ENCODE peak calls at places on chromosome 1, in ten cellular contexts. One of them, this sample, is unnamed.

GRCh38 chr1:185645201-185645640 is 89.0 kb upstream of the HMCN1 start:
- DNase-seq in T-cell: no peak
- DNase-seq in Right ventricle myocardium inferior: no peak
- DNase-seq in MV-4-11: no peak
- DNase-seq in IMR-90: no peak
- DNase-seq in T-helper 2 cell treated with Interferon-gamma antibody and Interleukin-4, amounts not matched to agents 5 μg/mL and 100 μg/mL, for 36 hours: no peak
- DNase-seq in AG08396: no peak
- DNase-seq in stimulated activated CD4-positive, alpha-beta T cell treated with anti-CD3 and anti-CD28 coated beads, Interleukin-1b, Interleukin-23, amount 100 ng/mL, for 24 hours: no peak
- DNase-seq in body of pancreas: no peak
- DNase-seq in stimulated activated naive CD4-positive, alpha-beta T cell treated with Interleukin-2 at 50 U/mL for 16 hours: no peak
- DNase-seq in this sample: no peak

GRCh38 chr1:198101716-198102453 is 54.9 kb upstream of the NEK7 start:
- DNase-seq in T-cell: no peak
- DNase-seq in Right ventricle myocardium inferior: no peak
- DNase-seq in MV-4-11: peak; percentile 10
- DNase-seq in IMR-90: peak; percentile 62
- DNase-seq in T-helper 2 cell treated with Interferon-gamma antibody and Interleukin-4, amounts not matched to agents 5 μg/mL and 100 μg/mL, for 36 hours: no peak
- DNase-seq in AG08396: no peak
- DNase-seq in stimulated activated CD4-positive, alpha-beta T cell treated with anti-CD3 and anti-CD28 coated beads, Interleukin-1b, Interleukin-23, amount 100 ng/mL, for 24 hours: no peak
- DNase-seq in body of pancreas: no peak
- DNase-seq in stimulated activated naive CD4-positive, alpha-beta T cell treated with Interleukin-2 at 50 U/mL for 16 hours: no peak
- DNase-seq in this sample: no peak

GRCh38 chr1:21749859-21750468 is 33.0 kb downstream of the USP48 start:
- DNase-seq in T-cell: no peak
- DNase-seq in Right ventricle myocardium inferior: no peak
- DNase-seq in MV-4-11: no peak
- DNase-seq in IMR-90: no peak
- DNase-seq in T-helper 2 cell treated with Interferon-gamma antibody and Interleukin-4, amounts not matched to agents 5 μg/mL and 100 μg/mL, for 36 hours: no peak
- DNase-seq in AG08396: no peak
- DNase-seq in stimulated activated CD4-positive, alpha-beta T cell treated with anti-CD3 and anti-CD28 coated beads, Interleukin-1b, Interleukin-23, amount 100 ng/mL, for 24 hours: no peak
- DNase-seq in body of pancreas: no peak
- DNase-seq in stimulated activated naive CD4-positive, alpha-beta T cell treated with Interleukin-2 at 50 U/mL for 16 hours: no peak
- DNase-seq in this sample: no peak

GRCh38 chr1:10863916-10864315 is 67.5 kb upstream of the CASZ1 start:
- DNase-seq in T-cell: no peak
- DNase-seq in Right ventricle myocardium inferior: no peak
- DNase-seq in MV-4-11: no peak
- DNase-seq in IMR-90: no peak
- DNase-seq in T-helper 2 cell treated with Interferon-gamma antibody and Interleukin-4, amounts not matched to agents 5 μg/mL and 100 μg/mL, for 36 hours: no peak
- DNase-seq in AG08396: no peak
- DNase-seq in stimulated activated CD4-positive, alpha-beta T cell treated with anti-CD3 and anti-CD28 coated beads, Interleukin-1b, Interleukin-23, amount 100 ng/mL, for 24 hours: no peak
- DNase-seq in body of pancreas: no peak
- DNase-seq in stimulated activated naive CD4-positive, alpha-beta T cell treated with Interleukin-2 at 50 U/mL for 16 hours: no peak
- DNase-seq in this sample: no peak

GRCh38 chr1:211476200-211476849 is 15.6 kb downstream of the RD3 start:
- DNase-seq in T-cell: peak; percentile 66
- DNase-seq in Right ventricle myocardium inferior: no peak
- DNase-seq in MV-4-11: peak; percentile 52
- DNase-seq in IMR-90: peak; percentile 63
- DNase-seq in T-helper 2 cell treated with Interferon-gamma antibody and Interleukin-4, amounts not matched to agents 5 μg/mL and 100 μg/mL, for 36 hours: peak; percentile 64
- DNase-seq in AG08396: peak; percentile 81
- DNase-seq in stimulated activated CD4-positive, alpha-beta T cell treated with anti-CD3 and anti-CD28 coated beads, Interleukin-1b, Interleukin-23, amount 100 ng/mL, for 24 hours: peak; percentile 53
- DNase-seq in body of pancreas: peak; percentile 81
- DNase-seq in stimulated activated naive CD4-positive, alpha-beta T cell treated with Interleukin-2 at 50 U/mL for 16 hours: peak; percentile 70
- DNase-seq in this sample: peak; percentile 64

GRCh38 chr1:23530750-23531651 is at the start of gene E2F2:
- DNase-seq in T-cell: peak; percentile 70
- DNase-seq in Right ventricle myocardium inferior: peak; percentile 92
- DNase-seq in MV-4-11: peak; percentile 85
- DNase-seq in IMR-90: peak; percentile 77
- DNase-seq in T-helper 2 cell treated with Interferon-gamma antibody and Interleukin-4, amounts not matched to agents 5 μg/mL and 100 μg/mL, for 36 hours: peak; percentile 78
- DNase-seq in AG08396: peak; percentile 98
- DNase-seq in stimulated activated CD4-positive, alpha-beta T cell treated with anti-CD3 and anti-CD28 coated beads, Interleukin-1b, Interleukin-23, amount 100 ng/mL, for 24 hours: peak; percentile 57
- DNase-seq in body of pancreas: peak; percentile 92
- DNase-seq in stimulated activated naive CD4-positive, alpha-beta T cell treated with Interleukin-2 at 50 U/mL for 16 hours: peak; percentile 89
- DNase-seq in this sample: peak; percentile 80

GRCh38 chr1:101907264-101907663 is 89.5 kb downstream of the OLFM3 start:
- DNase-seq in T-cell: no peak
- DNase-seq in Right ventricle myocardium inferior: no peak
- DNase-seq in MV-4-11: no peak
- DNase-seq in IMR-90: no peak
- DNase-seq in T-helper 2 cell treated with Interferon-gamma antibody and Interleukin-4, amounts not matched to agents 5 μg/mL and 100 μg/mL, for 36 hours: no peak
- DNase-seq in AG08396: no peak
- DNase-seq in stimulated activated CD4-positive, alpha-beta T cell treated with anti-CD3 and anti-CD28 coated beads, Interleukin-1b, Interleukin-23, amount 100 ng/mL, for 24 hours: no peak
- DNase-seq in body of pancreas: no peak
- DNase-seq in stimulated activated naive CD4-positive, alpha-beta T cell treated with Interleukin-2 at 50 U/mL for 16 hours: no peak
- DNase-seq in this sample: no peak

GRCh38 chr1:205481279-205481617 is 23.2 kb upstream of the CDK18 start:
- DNase-seq in T-cell: no peak
- DNase-seq in Right ventricle myocardium inferior: no peak
- DNase-seq in MV-4-11: peak; percentile 4
- DNase-seq in IMR-90: no peak
- DNase-seq in T-helper 2 cell treated with Interferon-gamma antibody and Interleukin-4, amounts not matched to agents 5 μg/mL and 100 μg/mL, for 36 hours: no peak
- DNase-seq in AG08396: no peak
- DNase-seq in stimulated activated CD4-positive, alpha-beta T cell treated with anti-CD3 and anti-CD28 coated beads, Interleukin-1b, Interleukin-23, amount 100 ng/mL, for 24 hours: no peak
- DNase-seq in body of pancreas: no peak
- DNase-seq in stimulated activated naive CD4-positive, alpha-beta T cell treated with Interleukin-2 at 50 U/mL for 16 hours: no peak
- DNase-seq in this sample: no peak

GRCh38 chr1:248782311-248782887 is 26.8 kb upstream of the LYPD8 start:
- DNase-seq in T-cell: no peak
- DNase-seq in Right ventricle myocardium inferior: no peak
- DNase-seq in MV-4-11: no peak
- DNase-seq in IMR-90: no peak
- DNase-seq in T-helper 2 cell treated with Interferon-gamma antibody and Interleukin-4, amounts not matched to agents 5 μg/mL and 100 μg/mL, for 36 hours: no peak
- DNase-seq in AG08396: no peak
- DNase-seq in stimulated activated CD4-positive, alpha-beta T cell treated with anti-CD3 and anti-CD28 coated beads, Interleukin-1b, Interleukin-23, amount 100 ng/mL, for 24 hours: no peak
- DNase-seq in body of pancreas: no peak
- DNase-seq in stimulated activated naive CD4-positive, alpha-beta T cell treated with Interleukin-2 at 50 U/mL for 16 hours: no peak
- DNase-seq in this sample: no peak

GRCh38 chr1:51336711-51337110 is 6.3 kb upstream of the TTC39A start:
- DNase-seq in T-cell: no peak
- DNase-seq in Right ventricle myocardium inferior: no peak
- DNase-seq in MV-4-11: no peak
- DNase-seq in IMR-90: no peak
- DNase-seq in T-helper 2 cell treated with Interferon-gamma antibody and Interleukin-4, amounts not matched to agents 5 μg/mL and 100 μg/mL, for 36 hours: no peak
- DNase-seq in AG08396: no peak
- DNase-seq in stimulated activated CD4-positive, alpha-beta T cell treated with anti-CD3 and anti-CD28 coated beads, Interleukin-1b, Interleukin-23, amount 100 ng/mL, for 24 hours: no peak
- DNase-seq in body of pancreas: no peak
- DNase-seq in stimulated activated naive CD4-positive, alpha-beta T cell treated with Interleukin-2 at 50 U/mL for 16 hours: no peak
- DNase-seq in this sample: no peak

GRCh38 chr1:92924501-92924900 is 36.8 kb downstream of the DIPK1A start:
- DNase-seq in T-cell: no peak
- DNase-seq in Right ventricle myocardium inferior: no peak
- DNase-seq in MV-4-11: no peak
- DNase-seq in IMR-90: no peak
- DNase-seq in T-helper 2 cell treated with Interferon-gamma antibody and Interleukin-4, amounts not matched to agents 5 μg/mL and 100 μg/mL, for 36 hours: no peak
- DNase-seq in AG08396: no peak
- DNase-seq in stimulated activated CD4-positive, alpha-beta T cell treated with anti-CD3 and anti-CD28 coated beads, Interleukin-1b, Interleukin-23, amount 100 ng/mL, for 24 hours: no peak
- DNase-seq in body of pancreas: no peak
- DNase-seq in stimulated activated naive CD4-positive, alpha-beta T cell treated with Interleukin-2 at 50 U/mL for 16 hours: no peak
- DNase-seq in this sample: no peak

GRCh38 chr1:200892546-200892945 is 2.2 kb upstream of the INAVA start:
- DNase-seq in T-cell: no peak
- DNase-seq in Right ventricle myocardium inferior: no peak
- DNase-seq in MV-4-11: no peak
- DNase-seq in IMR-90: no peak
- DNase-seq in T-helper 2 cell treated with Interferon-gamma antibody and Interleukin-4, amounts not matched to agents 5 μg/mL and 100 μg/mL, for 36 hours: no peak
- DNase-seq in AG08396: no peak
- DNase-seq in stimulated activated CD4-positive, alpha-beta T cell treated with anti-CD3 and anti-CD28 coated beads, Interleukin-1b, Interleukin-23, amount 100 ng/mL, for 24 hours: no peak
- DNase-seq in body of pancreas: no peak
- DNase-seq in stimulated activated naive CD4-positive, alpha-beta T cell treated with Interleukin-2 at 50 U/mL for 16 hours: no peak
- DNase-seq in this sample: no peak

GRCh38 chr1:145846191-145846590 is 761 bp downstream of the NUDT17 start:
- DNase-seq in T-cell: no peak
- DNase-seq in Right ventricle myocardium inferior: no peak
- DNase-seq in MV-4-11: peak; percentile 6
- DNase-seq in IMR-90: peak; percentile 31
- DNase-seq in T-helper 2 cell treated with Interferon-gamma antibody and Interleukin-4, amounts not matched to agents 5 μg/mL and 100 μg/mL, for 36 hours: no peak
- DNase-seq in AG08396: peak; percentile 62
- DNase-seq in stimulated activated CD4-positive, alpha-beta T cell treated with anti-CD3 and anti-CD28 coated beads, Interleukin-1b, Interleukin-23, amount 100 ng/mL, for 24 hours: no peak
- DNase-seq in body of pancreas: no peak
- DNase-seq in stimulated activated naive CD4-positive, alpha-beta T cell treated with Interleukin-2 at 50 U/mL for 16 hours: no peak
- DNase-seq in this sample: peak; percentile 21

GRCh38 chr1:1122078-1122811 is 6.4 kb upstream of the C1orf159 start:
- DNase-seq in T-cell: peak; percentile 67
- DNase-seq in Right ventricle myocardium inferior: peak; percentile 91
- DNase-seq in MV-4-11: peak; percentile 45
- DNase-seq in IMR-90: peak; percentile 59
- DNase-seq in T-helper 2 cell treated with Interferon-gamma antibody and Interleukin-4, amounts not matched to agents 5 μg/mL and 100 μg/mL, for 36 hours: peak; percentile 78
- DNase-seq in AG08396: peak; percentile 92
- DNase-seq in stimulated activated CD4-positive, alpha-beta T cell treated with anti-CD3 and anti-CD28 coated beads, Interleukin-1b, Interleukin-23, amount 100 ng/mL, for 24 hours: peak; percentile 67
- DNase-seq in body of pancreas: peak; percentile 87
- DNase-seq in stimulated activated naive CD4-positive, alpha-beta T cell treated with Interleukin-2 at 50 U/mL for 16 hours: peak; percentile 80
- DNase-seq in this sample: peak; percentile 76

GRCh38 chr1:3905953-3906671 is 6.0 kb upstream of the C1orf174 start:
- DNase-seq in T-cell: no peak
- DNase-seq in Right ventricle myocardium inferior: no peak
- DNase-seq in MV-4-11: peak; percentile 40
- DNase-seq in IMR-90: no peak
- DNase-seq in T-helper 2 cell treated with Interferon-gamma antibody and Interleukin-4, amounts not matched to agents 5 μg/mL and 100 μg/mL, for 36 hours: no peak
- DNase-seq in AG08396: no peak
- DNase-seq in stimulated activated CD4-positive, alpha-beta T cell treated with anti-CD3 and anti-CD28 coated beads, Interleukin-1b, Interleukin-23, amount 100 ng/mL, for 24 hours: no peak
- DNase-seq in body of pancreas: peak; percentile 6
- DNase-seq in stimulated activated naive CD4-positive, alpha-beta T cell treated with Interleukin-2 at 50 U/mL for 16 hours: no peak
- DNase-seq in this sample: no peak

GRCh38 chr1:65332821-65333220 is 23.5 kb downstream of the DNAJC6 start:
- DNase-seq in T-cell: no peak
- DNase-seq in Right ventricle myocardium inferior: no peak
- DNase-seq in MV-4-11: no peak
- DNase-seq in IMR-90: no peak
- DNase-seq in T-helper 2 cell treated with Interferon-gamma antibody and Interleukin-4, amounts not matched to agents 5 μg/mL and 100 μg/mL, for 36 hours: no peak
- DNase-seq in AG08396: no peak
- DNase-seq in stimulated activated CD4-positive, alpha-beta T cell treated with anti-CD3 and anti-CD28 coated beads, Interleukin-1b, Interleukin-23, amount 100 ng/mL, for 24 hours: no peak
- DNase-seq in body of pancreas: no peak
- DNase-seq in stimulated activated naive CD4-positive, alpha-beta T cell treated with Interleukin-2 at 50 U/mL for 16 hours: no peak
- DNase-seq in this sample: no peak

GRCh38 chr1:73327180-73327793 is 870.7 kb downstream of the LRRIQ3 start:
- DNase-seq in T-cell: no peak
- DNase-seq in Right ventricle myocardium inferior: no peak
- DNase-seq in MV-4-11: peak; percentile 2
- DNase-seq in IMR-90: no peak
- DNase-seq in T-helper 2 cell treated with Interferon-gamma antibody and Interleukin-4, amounts not matched to agents 5 μg/mL and 100 μg/mL, for 36 hours: no peak
- DNase-seq in AG08396: no peak
- DNase-seq in stimulated activated CD4-positive, alpha-beta T cell treated with anti-CD3 and anti-CD28 coated beads, Interleukin-1b, Interleukin-23, amount 100 ng/mL, for 24 hours: no peak
- DNase-seq in body of pancreas: no peak
- DNase-seq in stimulated activated naive CD4-positive, alpha-beta T cell treated with Interleukin-2 at 50 U/mL for 16 hours: no peak
- DNase-seq in this sample: no peak

GRCh38 chr1:32724678-32725594 is 22.4 kb upstream of the SYNC start:
- DNase-seq in T-cell: no peak
- DNase-seq in Right ventricle myocardium inferior: no peak
- DNase-seq in MV-4-11: peak; percentile 76
- DNase-seq in IMR-90: peak; percentile 96
- DNase-seq in T-helper 2 cell treated with Interferon-gamma antibody and Interleukin-4, amounts not matched to agents 5 μg/mL and 100 μg/mL, for 36 hours: peak; percentile 23
- DNase-seq in AG08396: peak; percentile 91
- DNase-seq in stimulated activated CD4-positive, alpha-beta T cell treated with anti-CD3 and anti-CD28 coated beads, Interleukin-1b, Interleukin-23, amount 100 ng/mL, for 24 hours: no peak
- DNase-seq in body of pancreas: peak; percentile 42
- DNase-seq in stimulated activated naive CD4-positive, alpha-beta T cell treated with Interleukin-2 at 50 U/mL for 16 hours: no peak
- DNase-seq in this sample: peak; percentile 54

GRCh38 chr1:216075339-216075738 is 347.9 kb downstream of the USH2A start:
- DNase-seq in T-cell: no peak
- DNase-seq in Right ventricle myocardium inferior: no peak
- DNase-seq in MV-4-11: no peak
- DNase-seq in IMR-90: peak; percentile 34
- DNase-seq in T-helper 2 cell treated with Interferon-gamma antibody and Interleukin-4, amounts not matched to agents 5 μg/mL and 100 μg/mL, for 36 hours: no peak
- DNase-seq in AG08396: no peak
- DNase-seq in stimulated activated CD4-positive, alpha-beta T cell treated with anti-CD3 and anti-CD28 coated beads, Interleukin-1b, Interleukin-23, amount 100 ng/mL, for 24 hours: no peak
- DNase-seq in body of pancreas: no peak
- DNase-seq in stimulated activated naive CD4-positive, alpha-beta T cell treated with Interleukin-2 at 50 U/mL for 16 hours: no peak
- DNase-seq in this sample: no peak

GRCh38 chr1:227766015-227766634 is 30.9 kb downstream of the SNAP47 start:
- DNase-seq in T-cell: peak; percentile 72
- DNase-seq in Right ventricle myocardium inferior: no peak
- DNase-seq in MV-4-11: peak; percentile 69
- DNase-seq in IMR-90: peak; percentile 33
- DNase-seq in T-helper 2 cell treated with Interferon-gamma antibody and Interleukin-4, amounts not matched to agents 5 μg/mL and 100 μg/mL, for 36 hours: peak; percentile 81
- DNase-seq in AG08396: peak; percentile 23
- DNase-seq in stimulated activated CD4-positive, alpha-beta T cell treated with anti-CD3 and anti-CD28 coated beads, Interleukin-1b, Interleukin-23, amount 100 ng/mL, for 24 hours: peak; percentile 23
- DNase-seq in body of pancreas: peak; percentile 65
- DNase-seq in stimulated activated naive CD4-positive, alpha-beta T cell treated with Interleukin-2 at 50 U/mL for 16 hours: peak; percentile 52
- DNase-seq in this sample: peak; percentile 50

GRCh38 chr1:8712413-8713229 is 104.8 kb downstream of the RERE start:
- DNase-seq in T-cell: no peak
- DNase-seq in Right ventricle myocardium inferior: no peak
- DNase-seq in MV-4-11: peak; percentile 89
- DNase-seq in IMR-90: peak; percentile 96
- DNase-seq in T-helper 2 cell treated with Interferon-gamma antibody and Interleukin-4, amounts not matched to agents 5 μg/mL and 100 μg/mL, for 36 hours: no peak
- DNase-seq in AG08396: peak; percentile 42
- DNase-seq in stimulated activated CD4-positive, alpha-beta T cell treated with anti-CD3 and anti-CD28 coated beads, Interleukin-1b, Interleukin-23, amount 100 ng/mL, for 24 hours: no peak
- DNase-seq in body of pancreas: no peak
- DNase-seq in stimulated activated naive CD4-positive, alpha-beta T cell treated with Interleukin-2 at 50 U/mL for 16 hours: no peak
- DNase-seq in this sample: no peak

GRCh38 chr1:23529146-23530088 is 1.6 kb downstream of the E2F2 start:
- DNase-seq in T-cell: no peak
- DNase-seq in Right ventricle myocardium inferior: peak; percentile 46
- DNase-seq in MV-4-11: no peak
- DNase-seq in IMR-90: no peak
- DNase-seq in T-helper 2 cell treated with Interferon-gamma antibody and Interleukin-4, amounts not matched to agents 5 μg/mL and 100 μg/mL, for 36 hours: no peak
- DNase-seq in AG08396: no peak
- DNase-seq in stimulated activated CD4-positive, alpha-beta T cell treated with anti-CD3 and anti-CD28 coated beads, Interleukin-1b, Interleukin-23, amount 100 ng/mL, for 24 hours: no peak
- DNase-seq in body of pancreas: no peak
- DNase-seq in stimulated activated naive CD4-positive, alpha-beta T cell treated with Interleukin-2 at 50 U/mL for 16 hours: no peak
- DNase-seq in this sample: no peak

GRCh38 chr1:172163479-172164215 is 256.8 kb upstream of the C1orf105 start:
- DNase-seq in T-cell: no peak
- DNase-seq in Right ventricle myocardium inferior: no peak
- DNase-seq in MV-4-11: peak; percentile 73
- DNase-seq in IMR-90: peak; percentile 52
- DNase-seq in T-helper 2 cell treated with Interferon-gamma antibody and Interleukin-4, amounts not matched to agents 5 μg/mL and 100 μg/mL, for 36 hours: no peak
- DNase-seq in AG08396: no peak
- DNase-seq in stimulated activated CD4-positive, alpha-beta T cell treated with anti-CD3 and anti-CD28 coated beads, Interleukin-1b, Interleukin-23, amount 100 ng/mL, for 24 hours: no peak
- DNase-seq in body of pancreas: no peak
- DNase-seq in stimulated activated naive CD4-positive, alpha-beta T cell treated with Interleukin-2 at 50 U/mL for 16 hours: no peak
- DNase-seq in this sample: no peak

GRCh38 chr1:237164406-237165352 is 122.7 kb downstream of the RYR2 start:
- DNase-seq in T-cell: no peak
- DNase-seq in Right ventricle myocardium inferior: no peak
- DNase-seq in MV-4-11: no peak
- DNase-seq in IMR-90: no peak
- DNase-seq in T-helper 2 cell treated with Interferon-gamma antibody and Interleukin-4, amounts not matched to agents 5 μg/mL and 100 μg/mL, for 36 hours: no peak
- DNase-seq in AG08396: no peak
- DNase-seq in stimulated activated CD4-positive, alpha-beta T cell treated with anti-CD3 and anti-CD28 coated beads, Interleukin-1b, Interleukin-23, amount 100 ng/mL, for 24 hours: no peak
- DNase-seq in body of pancreas: no peak
- DNase-seq in stimulated activated naive CD4-positive, alpha-beta T cell treated with Interleukin-2 at 50 U/mL for 16 hours: no peak
- DNase-seq in this sample: no peak

GRCh38 chr1:178052650-178053461 is 41.0 kb upstream of the RASAL2 start:
- DNase-seq in T-cell: no peak
- DNase-seq in Right ventricle myocardium inferior: no peak
- DNase-seq in MV-4-11: no peak
- DNase-seq in IMR-90: peak; percentile 27
- DNase-seq in T-helper 2 cell treated with Interferon-gamma antibody and Interleukin-4, amounts not matched to agents 5 μg/mL and 100 μg/mL, for 36 hours: no peak
- DNase-seq in AG08396: no peak
- DNase-seq in stimulated activated CD4-positive, alpha-beta T cell treated with anti-CD3 and anti-CD28 coated beads, Interleukin-1b, Interleukin-23, amount 100 ng/mL, for 24 hours: no peak
- DNase-seq in body of pancreas: no peak
- DNase-seq in stimulated activated naive CD4-positive, alpha-beta T cell treated with Interleukin-2 at 50 U/mL for 16 hours: no peak
- DNase-seq in this sample: no peak

GRCh38 chr1:245693116-245693515 is 538.3 kb downstream of the KIF26B start:
- DNase-seq in T-cell: no peak
- DNase-seq in Right ventricle myocardium inferior: no peak
- DNase-seq in MV-4-11: no peak
- DNase-seq in IMR-90: no peak
- DNase-seq in T-helper 2 cell treated with Interferon-gamma antibody and Interleukin-4, amounts not matched to agents 5 μg/mL and 100 μg/mL, for 36 hours: no peak
- DNase-seq in AG08396: no peak
- DNase-seq in stimulated activated CD4-positive, alpha-beta T cell treated with anti-CD3 and anti-CD28 coated beads, Interleukin-1b, Interleukin-23, amount 100 ng/mL, for 24 hours: no peak
- DNase-seq in body of pancreas: no peak
- DNase-seq in stimulated activated naive CD4-positive, alpha-beta T cell treated with Interleukin-2 at 50 U/mL for 16 hours: no peak
- DNase-seq in this sample: no peak

GRCh38 chr1:235721982-235722381 is 72.4 kb upstream of the GNG4 start:
- DNase-seq in T-cell: no peak
- DNase-seq in Right ventricle myocardium inferior: no peak
- DNase-seq in MV-4-11: no peak
- DNase-seq in IMR-90: no peak
- DNase-seq in T-helper 2 cell treated with Interferon-gamma antibody and Interleukin-4, amounts not matched to agents 5 μg/mL and 100 μg/mL, for 36 hours: no peak
- DNase-seq in AG08396: no peak
- DNase-seq in stimulated activated CD4-positive, alpha-beta T cell treated with anti-CD3 and anti-CD28 coated beads, Interleukin-1b, Interleukin-23, amount 100 ng/mL, for 24 hours: no peak
- DNase-seq in body of pancreas: no peak
- DNase-seq in stimulated activated naive CD4-positive, alpha-beta T cell treated with Interleukin-2 at 50 U/mL for 16 hours: no peak
- DNase-seq in this sample: no peak

GRCh38 chr1:12453400-12454343 is 164.3 kb downstream of the DHRS3 start:
- DNase-seq in T-cell: peak; percentile 22
- DNase-seq in Right ventricle myocardium inferior: peak; percentile 65
- DNase-seq in MV-4-11: no peak
- DNase-seq in IMR-90: no peak
- DNase-seq in T-helper 2 cell treated with Interferon-gamma antibody and Interleukin-4, amounts not matched to agents 5 μg/mL and 100 μg/mL, for 36 hours: no peak
- DNase-seq in AG08396: no peak
- DNase-seq in stimulated activated CD4-positive, alpha-beta T cell treated with anti-CD3 and anti-CD28 coated beads, Interleukin-1b, Interleukin-23, amount 100 ng/mL, for 24 hours: no peak
- DNase-seq in body of pancreas: no peak
- DNase-seq in stimulated activated naive CD4-positive, alpha-beta T cell treated with Interleukin-2 at 50 U/mL for 16 hours: no peak
- DNase-seq in this sample: no peak